ENCODE peak calls at places on chromosome 6, in five cellular contexts. X, D, E, S and V are unnamed samples.
A peak's percentile ranks its signal among the peaks of the same experiment; 100 is the strongest.

GRCh38 chr6:72643214-72643613 is 21.4 kb downstream of the KCNQ5 start:
- DNase-seq in X (no peak), D (no peak), E (no peak), S (no peak), V (no peak)

GRCh38 chr6:71123051-71123450 is 165.6 kb upstream of the OGFRL1 start:
- DNase-seq in X (no peak), D (no peak), E (no peak), S (no peak), V (no peak)

GRCh38 chr6:121584591-121585369 is 149.3 kb downstream of the GJA1 start:
- DNase-seq in X (peak; percentile 74), D (no peak), E (no peak), S (no peak), V (no peak)

GRCh38 chr6:113591896-113592827 is 265.0 kb upstream of the MARCKS start:
- DNase-seq in X (peak; percentile 31), D (no peak), E (peak; percentile 16), S (no peak), V (no peak)

GRCh38 chr6:55175078-55175777 is 913 bp downstream of the HCRTR2 start:
- DNase-seq in X (no peak), D (no peak), E (no peak), S (no peak), V (no peak)

GRCh38 chr6:170451762-170452651 is 101.1 kb downstream of the PSMB1 start:
- DNase-seq in X (no peak), D (no peak), E (no peak), S (no peak), V (no peak)

GRCh38 chr6:61868507-61869080 is 417.4 kb downstream of the KHDRBS2 start:
- DNase-seq in X (no peak), D (no peak), E (no peak), S (no peak), V (no peak)

GRCh38 chr6:26268659-26269402 is 96.2 kb upstream of the BTN3A2 start:
- DNase-seq in X (peak; percentile 65), D (no peak), E (peak; percentile 22), S (no peak), V (peak; percentile 69)

GRCh38 chr6:143060806-143061596 is at the start of gene AIG1:
- DNase-seq in X (no peak), D (peak; percentile 93), E (no peak), S (no peak), V (no peak)

GRCh38 chr6:132401120-132401940 is at the start of gene MOXD1:
- DNase-seq in X (peak; percentile 37), D (peak; percentile 65), E (no peak), S (no peak), V (peak; percentile 2)

GRCh38 chr6:160069050-160069454 is 52.6 kb upstream of the SLC22A1 start:
- DNase-seq in X (no peak), D (no peak), E (no peak), S (peak; percentile 64), V (no peak)

GRCh38 chr6:7138921-7139358 is 31.2 kb downstream of the RREB1 start:
- DNase-seq in X (no peak), D (no peak), E (peak; percentile 98), S (no peak), V (peak; percentile 45)

GRCh38 chr6:156729248-156729647 is 47.9 kb upstream of the ARID1B start:
- DNase-seq in X (peak; percentile 68), D (no peak), E (no peak), S (peak; percentile 36), V (no peak)

GRCh38 chr6:17653198-17653881 is 53.2 kb downstream of the FAM8A1 start:
- DNase-seq in X (no peak), D (no peak), E (no peak), S (no peak), V (no peak)

GRCh38 chr6:26032387-26033131 is 54.7 kb upstream of the HFE start:
- DNase-seq in X (peak; percentile 38), D (no peak), E (no peak), S (peak; percentile 55), V (no peak)

GRCh38 chr6:11766589-11767450 is 11.8 kb downstream of the ADTRP start:
- DNase-seq in X (peak; percentile 98), D (no peak), E (peak; percentile 10), S (no peak), V (no peak)

GRCh38 chr6:102813489-102814275 is 1420.2 kb downstream of the GRIK2 start:
- DNase-seq in X (no peak), D (no peak), E (no peak), S (no peak), V (no peak)

GRCh38 chr6:115514656-115515055 is 546.0 kb downstream of the FRK start:
- DNase-seq in X (peak; percentile 57), D (no peak), E (no peak), S (no peak), V (no peak)

GRCh38 chr6:2542858-2543218 is 207.9 kb downstream of the MYLK4 start:
- DNase-seq in X (peak; percentile 89), D (no peak), E (peak; percentile 77), S (peak; percentile 64), V (peak; percentile 87)

GRCh38 chr6:43123691-43124314 is 47.3 kb upstream of the SRF start:
- DNase-seq in X (no peak), D (peak; percentile 61), E (no peak), S (no peak), V (no peak)

GRCh38 chr6:154302111-154302752 is 54.4 kb downstream of the IPCEF1 start:
- DNase-seq in X (peak; percentile 95), D (no peak), E (no peak), S (peak; percentile 90), V (peak; percentile 40)

GRCh38 chr6:36169023-36170007 is 27.2 kb upstream of the BRPF3 start:
- DNase-seq in X (no peak), D (no peak), E (no peak), S (peak; percentile 17), V (no peak)

GRCh38 chr6:35386989-35387388 is 44.6 kb downstream of the PPARD start:
- DNase-seq in X (no peak), D (no peak), E (no peak), S (no peak), V (no peak)

GRCh38 chr6:134357110-134357509 is 39.2 kb upstream of the SGK1 start:
- DNase-seq in X (no peak), D (no peak), E (no peak), S (no peak), V (no peak)

GRCh38 chr6:14694308-14694707 is 551.6 kb upstream of the JARID2 start:
- DNase-seq in X (no peak), D (no peak), E (no peak), S (no peak), V (no peak)

GRCh38 chr6:26322645-26323482 is 42.1 kb upstream of the BTN3A2 start:
- DNase-seq in X (peak; percentile 96), D (peak; percentile 48), E (peak; percentile 93), S (peak; percentile 87), V (peak; percentile 96)

GRCh38 chr6:80158478-80158989 is 52.1 kb downstream of the BCKDHB start:
- DNase-seq in X (no peak), D (no peak), E (no peak), S (no peak), V (no peak)

GRCh38 chr6:37561361-37561760 is 61.7 kb upstream of the CCDC167 start:
- DNase-seq in X (no peak), D (no peak), E (no peak), S (no peak), V (no peak)

GRCh38 chr6:14540859-14541540 is 423.4 kb downstream of the CD83 start:
- DNase-seq in X (peak; percentile 31), D (peak; percentile 19), E (no peak), S (no peak), V (no peak)

GRCh38 chr6:147540075-147540474 is 31.6 kb downstream of the SAMD5 start:
- DNase-seq in X (no peak), D (no peak), E (no peak), S (no peak), V (no peak)

GRCh38 chr6:139124887-139125672 is 9.8 kb upstream of the HECA start:
- DNase-seq in X (peak; percentile 49), D (peak; percentile 39), E (peak; percentile 61), S (peak; percentile 54), V (peak; percentile 64)

GRCh38 chr6:121731381-121731780 is 295.9 kb downstream of the GJA1 start:
- DNase-seq in X (no peak), D (no peak), E (no peak), S (no peak), V (no peak)

GRCh38 chr6:152267967-152268845 is 369.0 kb downstream of the SYNE1 start:
- DNase-seq in X (no peak), D (peak; percentile 43), E (peak; percentile 45), S (no peak), V (peak; percentile 11)
- TF ChIP-seq CTCF in X (peak; percentile 63), D (peak; percentile 72), E (peak; percentile 68), S (peak; percentile 61), V (peak; percentile 50)

DNA sequence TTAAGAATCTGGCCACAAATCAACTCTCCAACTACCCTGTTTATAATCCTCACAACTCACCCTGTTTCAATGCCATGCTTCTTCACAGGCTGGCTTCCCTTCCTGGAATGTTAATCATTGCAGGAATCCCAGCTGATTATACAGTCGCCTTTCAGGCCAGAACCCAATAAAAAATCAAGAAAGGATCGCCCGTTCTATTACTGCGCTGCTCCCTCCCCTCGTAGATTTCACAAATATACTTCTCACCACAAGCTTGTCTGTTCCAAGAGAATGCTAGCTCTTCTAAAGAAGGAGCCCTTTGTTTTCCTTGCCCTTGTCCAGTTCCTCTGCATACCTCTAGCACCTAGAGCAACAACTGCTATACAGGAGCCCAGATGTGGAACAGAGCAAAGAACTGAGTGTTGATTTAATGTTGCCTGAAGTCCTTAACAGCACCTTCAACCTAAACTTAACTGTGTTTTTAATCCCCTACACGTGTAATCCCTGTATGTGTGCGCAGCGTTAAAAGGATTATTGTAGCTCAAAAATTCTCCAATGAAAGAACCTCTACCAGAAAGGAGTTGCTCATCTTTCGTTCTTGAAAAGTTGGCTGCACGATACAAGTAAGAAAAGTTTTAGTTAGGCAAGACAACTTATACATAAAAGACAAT is 988 bp downstream of the ECHDC1 start:
- DNase-seq in X (peak; percentile 54), D (peak; percentile 14), E (peak; percentile 85), S (no peak), V (no peak)
- TF ChIP-seq MXI1 in X (peak; percentile 63), D (peak; percentile 44), E (peak; percentile 63), S (no peak), V (no peak)

GRCh38 chr6:107727096-107727757 is 96.9 kb downstream of the SCML4 start:
- DNase-seq in X (no peak), D (no peak), E (no peak), S (no peak), V (no peak)

GRCh38 chr6:107730683-107731314 is 93.3 kb downstream of the SCML4 start:
- DNase-seq in X (no peak), D (no peak), E (peak; percentile 55), S (no peak), V (no peak)

GRCh38 chr6:107729098-107729497 is 95.0 kb downstream of the SCML4 start:
- DNase-seq in X (no peak), D (no peak), E (no peak), S (no peak), V (no peak)

GRCh38 chr6:107730106-107730505 is 94.0 kb downstream of the SCML4 start:
- DNase-seq in X (no peak), D (no peak), E (no peak), S (no peak), V (no peak)

DNA sequence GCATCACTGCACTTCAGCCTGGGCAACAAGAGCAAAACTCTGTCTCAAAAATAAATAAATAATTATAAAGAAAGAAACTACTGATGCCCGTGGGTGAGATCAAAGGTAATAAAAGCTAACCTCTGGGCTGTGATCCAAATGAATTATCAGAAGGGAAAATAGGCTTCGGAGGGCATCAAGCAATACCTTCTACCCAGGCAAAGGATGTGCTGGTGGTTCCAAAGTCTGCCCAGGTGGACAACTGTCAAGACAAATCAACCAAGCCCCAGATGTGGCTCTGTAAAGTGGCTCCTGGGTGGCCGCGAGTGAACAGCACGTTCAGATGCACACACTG is 95.6 kb downstream of the SCML4 start:
- DNase-seq in X (no peak), D (no peak), E (no peak), S (no peak), V (no peak)
- H3K4me2 ChIP-seq in X (no peak overlapping the region), D (no peak overlapping the region), E (no peak overlapping the region), S (no peak overlapping the region), V (no peak overlapping the region)

GRCh38 chr6:106509420-106510089 is 119.7 kb downstream of the RTN4IP1 start:
- DNase-seq in X (no peak), D (peak; percentile 17), E (peak; percentile 28), S (no peak), V (no peak)
- TF ChIP-seq CTCF in X (no peak), D (no peak), E (no peak), S (no peak), V (no peak)